ENCODE peak calls at places on chromosomes 5 and 9, in eight cellular contexts. T is HT1080, W is COR-L47, G is NCI-H1105 treated with DMSO at 0.1 percent for 48 hours, M is RKO, J is ovary, K is esophagus squamous epithelium, C is substantia nigra. I is an unnamed sample.

GRCh38 chr5:31407921-31408714 is 123.8 kb downstream of the DROSHA start:
- DNase-seq in T (peak), W (no peak), G (no peak), M (peak), J (no peak), K (no peak), C (no peak), I (no peak)

GRCh38 chr9:89593776-89594427 is 10.9 kb upstream of the GADD45G start:
- DNase-seq in T (peak), W (peak), G (peak), M (peak), J (no peak), K (no peak), C (no peak), I (peak)

GRCh38 chr5:174737335-174737734 is 13.0 kb downstream of the MSX2 start:
- DNase-seq in T (no peak), W (no peak), G (no peak), M (no peak), J (no peak), K (no peak), C (no peak), I (no peak)

GRCh38 chr5:106522296-106522695 is 1148.4 kb downstream of the EFNA5 start:
- DNase-seq in T (no peak), W (no peak), G (no peak), M (no peak), J (no peak), K (no peak), C (no peak), I (no peak)

GRCh38 chr5:72178910-72179815 is 71.9 kb downstream of the MAP1B start:
- DNase-seq in T (peak), W (no peak), G (no peak), M (peak), J (peak), K (no peak), C (peak), I (no peak)

GRCh38 chr5:82211855-82212572 is 66.1 kb downstream of the RPS23 start:
- DNase-seq in T (no peak), W (no peak), G (no peak), M (no peak), J (no peak), K (no peak), C (no peak), I (no peak)

GRCh38 chr5:163894645-163895044 is 389.2 kb downstream of the MAT2B start:
- DNase-seq in T (peak), W (no peak), G (no peak), M (peak), J (no peak), K (no peak), C (no peak), I (no peak)

GRCh38 chr5:10695055-10695649 is 65.9 kb downstream of the DAP start:
- DNase-seq in T (peak), W (peak), G (peak), M (peak), J (peak), K (no peak), C (peak), I (peak)

GRCh38 chr9:122468735-122469134 is 9.0 kb downstream of the OR1J1 start:
- DNase-seq in T (no peak), W (no peak), G (no peak), M (no peak), J (no peak), K (no peak), C (no peak), I (no peak)

GRCh38 chr5:125409101-125409495 is 662.7 kb upstream of the ZNF608 start:
- DNase-seq in T (no peak), W (peak), G (peak), M (no peak), J (no peak), K (no peak), C (no peak), I (peak)

GRCh38 chr9:35452481-35452880 is 37.4 kb upstream of the RUSC2 start:
- DNase-seq in T (no peak), W (no peak), G (no peak), M (no peak), J (no peak), K (no peak), C (no peak), I (no peak)

GRCh38 chr9:88775037-88775471 is 216.2 kb upstream of the S1PR3 start:
- DNase-seq in T (peak), W (no peak), G (no peak), M (no peak), J (peak), K (no peak), C (no peak), I (no peak)

GRCh38 chr5:36017004-36017403 is 25.8 kb upstream of the UGT3A1 start:
- DNase-seq in T (no peak), W (no peak), G (no peak), M (no peak), J (no peak), K (no peak), C (no peak), I (no peak)

GRCh38 chr9:80025131-80025530 is 453.4 kb downstream of the TLE4 start:
- DNase-seq in T (no peak), W (no peak), G (no peak), M (no peak), J (no peak), K (no peak), C (no peak), I (no peak)

GRCh38 chr9:129514891-129515290 is 106.0 kb downstream of the C9orf50 start:
- DNase-seq in T (no peak), W (no peak), G (no peak), M (no peak), J (no peak), K (no peak), C (no peak), I (no peak)

GRCh38 chr5:84729326-84729725 is 344.6 kb upstream of the EDIL3 start:
- DNase-seq in T (peak), W (no peak), G (no peak), M (no peak), J (no peak), K (no peak), C (no peak), I (no peak)

GRCh38 chr5:64632251-64632650 is 58.1 kb upstream of the SHISAL2B start:
- DNase-seq in T (no peak), W (no peak), G (peak), M (no peak), J (no peak), K (no peak), C (no peak), I (peak)

GRCh38 chr5:147956064-147956841 is 49.9 kb upstream of the C5orf46 start:
- DNase-seq in T (no peak), W (no peak), G (no peak), M (no peak), J (no peak), K (no peak), C (no peak), I (no peak)

GRCh38 chr5:174831985-174832384 is 107.6 kb downstream of the MSX2 start:
- DNase-seq in T (no peak), W (no peak), G (no peak), M (no peak), J (no peak), K (no peak), C (no peak), I (no peak)

GRCh38 chr5:149414405-149415244 is 35.5 kb upstream of the IL17B start:
- DNase-seq in T (no peak), W (no peak), G (no peak), M (no peak), J (no peak), K (no peak), C (no peak), I (no peak)

GRCh38 chr9:72888943-72889342 is 63.9 kb downstream of the ALDH1A1 start:
- DNase-seq in T (no peak), W (no peak), G (no peak), M (no peak), J (no peak), K (no peak), C (no peak), I (no peak)